ENCODE peak calls at places on chromosomes 11 and 22, in ten cellular contexts. F, U, Q, Y, I, X, M, E, G and N are unnamed samples.

GRCh38 chr22:42939941-42940653 is 74.9 kb downstream of the PACSIN2 start:
- DNase-seq in F (peak), E (peak), Q (no peak), G (no peak), X (peak), I (no peak), Y (no peak), U (peak), M (no peak), N (peak)

GRCh38 chr22:44736581-44737413 is 15.6 kb upstream of the ARHGAP8 start:
- DNase-seq in M (no peak), U (no peak), E (peak), Q (no peak), I (no peak), Y (no peak), F (no peak), G (no peak), X (no peak), N (no peak)

GRCh38 chr22:19786959-19787848 is 26.6 kb downstream of the TBX1 start:
- DNase-seq in I (no peak), M (no peak), Y (no peak), X (no peak), U (no peak), G (no peak), F (no peak), E (no peak), Q (no peak), N (no peak)

GRCh38 chr11:20596629-20597129 is 2.7 kb upstream of the SLC6A5 start:
- DNase-seq in F (no peak), E (no peak), Q (no peak), G (no peak), X (no peak), Y (no peak), M (no peak), U (no peak), I (no peak), N (no peak)

GRCh38 chr11:9076661-9077060 is 14.7 kb downstream of the SCUBE2 start:
- DNase-seq in F (no peak), Y (no peak), U (no peak), G (no peak), X (no peak), M (no peak), Q (no peak), E (no peak), I (no peak), N (no peak)

GRCh38 chr22:37501610-37502341 is 15.6 kb upstream of the MFNG start:
- DNase-seq in M (no peak), F (peak), G (no peak), Y (peak), X (peak), U (peak), I (no peak), Q (peak), E (peak), N (peak)

GRCh38 chr11:93236741-93237675 is 39.2 kb upstream of the SLC36A4 start:
- DNase-seq in Y (no peak), I (no peak), U (no peak), X (peak), M (no peak), G (peak), F (peak), E (peak), Q (no peak), N (peak)

GRCh38 chr11:11604340-11604992 is 17.3 kb downstream of the GALNT18 start:
- DNase-seq in X (no peak), G (no peak), U (no peak), Q (no peak), I (no peak), M (no peak), E (no peak), F (no peak), Y (no peak), N (no peak)

GRCh38 chr11:126870021-126870420 is 130.5 kb downstream of the KIRREL3 start:
- DNase-seq in Q (no peak), M (no peak), U (no peak), F (no peak), Y (no peak), I (no peak), G (no peak), X (no peak), E (no peak), N (no peak)

GRCh38 chr11:35943761-35944502 is at the start of gene LDLRAD3:
- DNase-seq in Y (peak), F (peak), X (peak), E (peak), G (peak), M (no peak), Q (peak), U (peak), I (peak), N (peak)

GRCh38 chr22:48428556-48429371 is 1398.9 kb downstream of the BRD1 start:
- DNase-seq in F (no peak), M (no peak), Y (no peak), G (no peak), E (no peak), U (no peak), Q (no peak), I (no peak), X (no peak), N (no peak)

GRCh38 chr11:46006418-46007070 is 84.1 kb downstream of the LARGE2 start:
- DNase-seq in U (no peak), G (peak), F (peak), I (no peak), Q (no peak), X (peak), M (no peak), E (peak), Y (no peak), N (peak)

GRCh38 chr22:48157676-48158075 is 1395.2 kb downstream of the TBC1D22A start:
- DNase-seq in M (no peak), I (no peak), E (no peak), Y (no peak), F (no peak), G (no peak), U (no peak), X (no peak), Q (no peak), N (no peak)

GRCh38 chr11:133951484-133952198 is 5.1 kb downstream of the IGSF9B start:
- DNase-seq in I (no peak), X (no peak), M (no peak), F (no peak), E (peak), Y (no peak), G (peak), Q (no peak), U (no peak), N (peak)

GRCh38 chr11:13279487-13279834 is 1.9 kb downstream of the BMAL1 start:
- DNase-seq in E (no peak), U (no peak), Q (no peak), M (no peak), G (no peak), I (no peak), F (no peak), Y (no peak), X (no peak), N (no peak)
- H3K27ac ChIP-seq in E (no peak), U (peak), Q (no peak), M (no peak), G (no peak), I (no peak), F (no peak), Y (no peak), X (no peak), N (no peak)

DNA sequence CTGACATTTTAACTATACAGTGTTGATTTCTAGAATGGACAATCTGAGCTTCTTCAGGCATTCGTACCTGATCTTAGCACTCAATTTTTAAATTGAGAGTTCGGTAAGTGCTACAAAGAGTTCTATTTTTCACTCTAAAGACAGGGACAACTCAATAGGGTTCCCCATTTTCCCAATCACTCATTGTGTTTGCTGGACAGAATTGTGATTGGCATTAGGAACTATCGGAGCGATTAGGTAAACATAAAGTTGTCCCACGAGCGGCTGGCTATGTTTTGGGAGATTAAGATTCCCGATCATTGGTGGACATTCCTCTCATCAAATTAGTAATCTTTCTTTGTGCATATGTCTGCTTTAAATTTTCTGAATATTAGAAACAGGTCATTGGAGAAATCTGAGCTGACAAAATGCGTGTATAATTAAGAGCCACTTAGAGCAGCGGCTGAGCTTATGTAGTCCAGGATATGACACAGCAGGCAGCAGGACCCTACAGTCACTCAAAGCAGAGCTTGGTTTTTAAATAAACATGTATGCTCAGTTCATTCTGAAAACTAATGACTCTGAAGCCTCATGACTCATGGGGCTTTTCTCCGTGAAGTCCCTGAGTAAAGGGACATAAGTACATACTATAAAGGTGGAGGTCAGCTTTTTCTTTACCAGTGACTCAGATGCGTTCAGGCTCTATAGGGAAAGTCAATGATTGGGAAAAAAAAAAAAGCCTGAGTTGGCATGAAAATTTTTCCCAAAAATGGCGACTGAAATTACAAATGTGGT is 109.4 kb downstream of the GRIA4 start:
- DNase-seq in U (no peak), F (peak), I (no peak), G (no peak), Y (no peak), E (peak), Q (no peak), X (no peak), M (no peak), N (peak)
- H3K4me3 ChIP-seq in U (no peak), F (no peak), I (no peak), G (no peak), Y (no peak), E (no peak), Q (no peak), X (no peak), M (no peak), N (no peak)

GRCh38 chr11:122101625-122102291 is 14.3 kb downstream of the BLID start:
- DNase-seq in I (peak), M (no peak), F (no peak), Q (peak), X (peak), Y (peak), E (peak), U (peak), G (peak), N (peak)
- TF ChIP-seq CTCF in I (peak), M (no peak), F (no peak), Q (peak), X (peak), Y (peak), E (peak), U (peak), G (peak), N (peak)

DNA sequence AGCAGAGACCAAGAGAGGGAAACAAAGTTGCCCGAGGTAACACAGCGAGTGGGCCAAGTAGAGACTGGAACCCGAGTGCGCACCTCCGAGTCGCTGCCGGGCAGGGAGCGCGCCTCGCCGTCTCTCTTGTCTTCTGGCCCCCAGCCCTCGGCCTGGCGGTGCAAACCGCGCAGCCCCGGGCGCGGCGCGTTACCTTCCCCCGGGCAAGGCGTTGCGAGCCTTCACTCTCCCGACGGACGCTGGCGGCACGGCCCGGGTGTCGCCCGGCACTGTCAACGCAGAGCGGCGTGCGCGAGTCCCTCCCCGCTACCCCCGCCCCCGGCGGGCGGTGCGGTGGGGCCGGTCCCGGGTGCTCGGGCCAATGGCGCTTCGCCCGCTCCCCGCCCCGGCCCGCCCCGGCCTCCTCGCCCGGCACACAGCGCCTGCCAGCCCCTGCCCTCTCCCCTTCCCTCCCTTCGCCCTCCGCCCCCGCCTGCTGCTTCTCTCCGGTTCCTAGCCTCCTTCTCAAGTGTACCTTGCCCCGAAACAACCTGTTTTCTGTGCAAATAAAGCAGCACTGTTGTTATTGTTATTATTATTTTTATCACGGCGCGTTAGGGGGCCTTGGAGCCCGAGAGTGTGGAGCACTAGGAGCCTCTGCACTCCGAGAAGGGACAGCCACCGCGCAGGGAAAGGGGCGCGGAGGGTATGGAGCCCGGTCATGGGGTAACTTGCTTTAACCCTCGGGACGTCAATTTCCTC is at the start of gene SYTL2:
- DNase-seq in Q (no peak), E (peak), M (peak), F (peak), G (peak), Y (peak), U (peak), X (peak), I (peak), N (peak)
- H3K27ac ChIP-seq in Q (no peak), E (peak), M (peak), F (peak), G (no peak), Y (no peak), U (peak), X (peak), I (no peak), N (no peak)

GRCh38 chr11:70568504-70569172 is 170.3 kb downstream of the CTTN start:
- DNase-seq in Y (peak), G (peak), U (peak), F (no peak), E (peak), Q (no peak), X (peak), I (no peak), M (no peak), N (peak)
- H3K4me3 ChIP-seq in Y (peak), G (no peak), U (peak), F (no peak), E (peak), Q (peak), X (peak), I (peak), M (no peak), N (peak)

GRCh38 chr11:77778549-77778948 is 42.0 kb downstream of the RSF1 start:
- DNase-seq in E (no peak), Y (no peak), G (no peak), I (no peak), F (no peak), Q (no peak), M (no peak), U (no peak), X (no peak), N (no peak)

GRCh38 chr11:77775941-77776340 is 44.6 kb downstream of the RSF1 start:
- DNase-seq in X (no peak), G (no peak), U (no peak), F (no peak), Y (no peak), Q (no peak), M (no peak), I (no peak), E (no peak), N (no peak)

GRCh38 chr11:77779935-77780334 is 40.6 kb downstream of the RSF1 start:
- DNase-seq in Y (no peak), Q (no peak), I (no peak), F (no peak), X (no peak), E (peak), M (no peak), G (no peak), U (no peak), N (peak)

GRCh38 chr11:77778118-77778517 is 42.4 kb downstream of the RSF1 start:
- DNase-seq in E (no peak), I (no peak), F (no peak), X (no peak), G (no peak), M (no peak), U (no peak), Q (no peak), Y (no peak), N (no peak)

GRCh38 chr11:77776455-77776854 is 44.1 kb downstream of the RSF1 start:
- DNase-seq in I (no peak), U (no peak), F (no peak), E (peak), G (no peak), Y (no peak), X (no peak), M (no peak), Q (no peak), N (no peak)
- TF ChIP-seq CTCF in I (no peak), U (peak), F (peak), E (peak), G (peak), Y (peak), X (no peak), M (peak), Q (no peak), N (peak)

GRCh38 chr22:35399678-35400334 is at the start of gene MCM5:
- DNase-seq in M (peak), U (peak), X (peak), G (peak), E (peak), I (peak), Q (peak), Y (peak), F (peak), N (peak)

GRCh38 chr22:35399114-35399677 is 744 bp upstream of the MCM5 start:
- DNase-seq in Y (no peak), I (no peak), Q (no peak), M (no peak), U (no peak), F (no peak), E (no peak), X (no peak), G (peak), N (no peak)

GRCh38 chr22:35394810-35395563 is 5.0 kb upstream of the MCM5 start:
- DNase-seq in Q (no peak), E (no peak), I (no peak), U (no peak), G (no peak), Y (no peak), X (no peak), F (no peak), M (no peak), N (no peak)

GRCh38 chr22:35398574-35398973 is 1.4 kb upstream of the MCM5 start:
- DNase-seq in G (no peak), Y (no peak), F (no peak), M (no peak), E (no peak), I (no peak), U (no peak), X (no peak), Q (no peak), N (no peak)

DNA sequence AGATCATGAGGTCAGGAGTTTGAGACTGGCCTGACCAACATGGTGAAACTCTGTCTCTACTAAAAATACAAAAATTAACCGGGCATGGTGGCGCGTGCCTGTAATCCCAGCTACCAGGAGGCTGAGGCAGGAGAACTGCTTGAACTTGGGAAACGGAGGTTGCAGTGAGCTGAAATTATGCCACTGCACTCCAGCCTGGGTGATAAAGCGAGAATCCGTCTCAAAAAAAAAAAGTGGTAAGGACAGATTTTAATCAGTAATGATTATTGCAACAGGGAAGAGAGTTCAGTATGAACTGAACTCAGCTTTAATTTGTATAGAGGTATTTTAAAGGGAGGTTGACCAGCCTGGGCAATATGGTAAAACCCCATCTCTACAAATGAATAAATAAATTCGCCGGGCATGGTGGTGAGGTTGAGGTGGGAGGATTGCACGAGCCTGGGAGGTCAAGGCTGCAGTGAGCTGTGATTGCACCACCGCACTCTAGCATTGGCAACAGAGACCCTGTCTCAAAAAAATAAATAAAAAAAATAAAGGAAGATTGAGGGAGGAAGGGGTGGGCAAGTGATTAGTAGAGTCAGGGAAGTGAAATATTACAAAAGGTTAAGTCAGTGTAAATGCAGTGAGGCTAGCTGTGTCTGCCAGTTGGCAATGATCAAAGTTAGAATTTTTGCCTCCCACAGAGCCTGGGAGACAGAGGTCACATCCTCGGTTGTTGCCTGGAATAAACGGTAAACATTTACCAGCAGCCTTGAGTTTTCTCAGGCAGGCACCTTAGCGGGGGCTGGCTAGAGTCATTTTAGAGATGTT is 2.6 kb upstream of the MCM5 start:
- DNase-seq in Q (no peak), M (no peak), I (no peak), E (peak), G (no peak), X (no peak), U (no peak), F (no peak), Y (no peak), N (no peak)
- H3K27ac ChIP-seq in Q (no peak), M (no peak), I (no peak), E (no peak), G (no peak), X (peak), U (no peak), F (peak), Y (no peak), N (no peak)

GRCh38 chr11:32774081-32774480 is 20.4 kb downstream of the CCDC73 start:
- DNase-seq in E (no peak), X (no peak), G (no peak), U (no peak), Y (no peak), I (no peak), Q (no peak), F (no peak), M (no peak), N (no peak)

GRCh38 chr11:32772731-32773130 is 21.7 kb downstream of the CCDC73 start:
- DNase-seq in X (no peak), E (no peak), G (no peak), I (no peak), Q (no peak), M (no peak), Y (no peak), U (no peak), F (no peak), N (no peak)

GRCh38 chr11:32779131-32779530 is 15.3 kb downstream of the CCDC73 start:
- DNase-seq in Y (no peak), X (no peak), U (no peak), Q (no peak), F (no peak), I (no peak), M (no peak), E (no peak), G (no peak), N (no peak)

GRCh38 chr11:32781721-32782120 is 12.7 kb downstream of the CCDC73 start:
- DNase-seq in Q (no peak), I (no peak), F (no peak), X (no peak), E (no peak), U (no peak), G (no peak), M (no peak), Y (no peak), N (no peak)

GRCh38 chr11:32775908-32776307 is 18.6 kb downstream of the CCDC73 start:
- DNase-seq in G (no peak), E (no peak), M (no peak), X (no peak), U (no peak), I (no peak), Q (no peak), F (no peak), Y (no peak), N (no peak)
- H3K4me3 ChIP-seq in G (no peak), E (no peak), M (no peak), X (no peak), U (no peak), I (no peak), Q (no peak), F (no peak), Y (no peak), N (no peak)